ENCODE peak calls at places on chromosomes 12 and 14, in four cellular contexts. One of them, this sample, is unnamed.

GRCh38 chr12:84910549-84911241 is 1.9 kb downstream of the SLC6A15 start:
- DNase-seq in HepG2: no peak
- DNase-seq in HCT116: no peak
- DNase-seq in K562: no peak
- DNase-seq in this sample: no peak

GRCh38 chr12:55847603-55848329 is 5.0 kb upstream of the MMP19 start:
- DNase-seq in HepG2: peak; percentile 26
- DNase-seq in HCT116: no peak
- DNase-seq in K562: peak; percentile 89
- DNase-seq in this sample: no peak

GRCh38 chr12:123938679-123939480 is 33.8 kb downstream of the CCDC92 start:
- DNase-seq in HepG2: no peak
- DNase-seq in HCT116: no peak
- DNase-seq in K562: peak; percentile 32
- DNase-seq in this sample: no peak

GRCh38 chr12:131117438-131118245 is 163.9 kb downstream of the ADGRD1 start:
- DNase-seq in HepG2: no peak
- DNase-seq in HCT116: no peak
- DNase-seq in K562: no peak
- DNase-seq in this sample: no peak

GRCh38 chr14:22314183-22314820 is 274.7 kb downstream of the DAD1 start:
- DNase-seq in HepG2: peak; percentile 82
- DNase-seq in HCT116: peak; percentile 60
- DNase-seq in K562: peak; percentile 67
- DNase-seq in this sample: no peak

GRCh38 chr14:89635615-89636014 is 218.6 kb upstream of the FOXN3 start:
- DNase-seq in HepG2: no peak
- DNase-seq in HCT116: no peak
- DNase-seq in K562: no peak
- DNase-seq in this sample: no peak

GRCh38 chr14:93430319-93430801 is 379 bp upstream of the UNC79 start:
- DNase-seq in HepG2: no peak
- DNase-seq in HCT116: no peak
- DNase-seq in K562: no peak
- DNase-seq in this sample: no peak

GRCh38 chr14:105065280-105066228 is at the start of gene GPR132:
- DNase-seq in HepG2: no peak
- DNase-seq in HCT116: no peak
- DNase-seq in K562: no peak
- DNase-seq in this sample: no peak

GRCh38 chr12:1496162-1496925 is 98.0 kb downstream of the FBXL14 start:
- DNase-seq in HepG2: no peak
- DNase-seq in HCT116: no peak
- DNase-seq in K562: no peak
- DNase-seq in this sample: no peak

GRCh38 chr12:52351196-52352059 is 15.9 kb downstream of the KRT85 start:
- DNase-seq in HepG2: no peak
- DNase-seq in HCT116: no peak
- DNase-seq in K562: no peak
- DNase-seq in this sample: no peak

GRCh38 chr12:108570743-108571603 is 8.6 kb downstream of the ISCU start:
- DNase-seq in HepG2: peak; percentile 12
- DNase-seq in HCT116: peak; percentile 28
- DNase-seq in K562: peak; percentile 27
- DNase-seq in this sample: no peak

GRCh38 chr12:30908389-30909087 is 18.0 kb upstream of the TSPAN11 start:
- DNase-seq in HepG2: peak; percentile 56
- DNase-seq in HCT116: no peak
- DNase-seq in K562: no peak
- DNase-seq in this sample: no peak

GRCh38 chr12:22624573-22624907 is 431 bp upstream of the ETNK1 start:
- DNase-seq in HepG2: no peak
- DNase-seq in HCT116: no peak
- DNase-seq in K562: no peak
- DNase-seq in this sample: no peak

GRCh38 chr12:67671892-67672291 is 23.3 kb downstream of the DYRK2 start:
- DNase-seq in HepG2: no peak
- DNase-seq in HCT116: no peak
- DNase-seq in K562: no peak
- DNase-seq in this sample: no peak

GRCh38 chr12:102365365-102365764 is 115.0 kb downstream of the IGF1 start:
- DNase-seq in HepG2: no peak
- DNase-seq in HCT116: no peak
- DNase-seq in K562: no peak
- DNase-seq in this sample: no peak

GRCh38 chr14:59067135-59067894 is 121.2 kb upstream of the DAAM1 start:
- DNase-seq in HepG2: no peak
- DNase-seq in HCT116: no peak
- DNase-seq in K562: no peak
- DNase-seq in this sample: no peak
- TF ChIP-seq SIN3A in HepG2: no peak
- TF ChIP-seq SIN3A in HCT116: no peak
- TF ChIP-seq SIN3A in K562: no peak
- TF ChIP-seq SIN3A in this sample: no peak

GRCh38 chr12:121578230-121579189 is 2.3 kb downstream of the KDM2B start:
- DNase-seq in HepG2: no peak
- DNase-seq in HCT116: no peak
- DNase-seq in K562: no peak
- DNase-seq in this sample: no peak
- TF ChIP-seq TCF7L2 in HepG2: no peak
- TF ChIP-seq TCF7L2 in HCT116: no peak
- TF ChIP-seq TCF7L2 in K562: no peak
- TF ChIP-seq TCF7L2 in this sample: no peak

GRCh38 chr14:26395726-26396125 is 202.1 kb downstream of the NOVA1 start:
- DNase-seq in HepG2: no peak
- DNase-seq in HCT116: no peak
- DNase-seq in K562: no peak
- DNase-seq in this sample: no peak

GRCh38 chr14:26392498-26392897 is 205.3 kb downstream of the NOVA1 start:
- DNase-seq in HepG2: no peak
- DNase-seq in HCT116: no peak
- DNase-seq in K562: no peak
- DNase-seq in this sample: no peak

GRCh38 chr14:26389646-26390508 is 208.0 kb downstream of the NOVA1 start:
- DNase-seq in HepG2: no peak
- DNase-seq in HCT116: no peak
- DNase-seq in K562: no peak
- DNase-seq in this sample: no peak

GRCh38 chr14:26398616-26399015 is 199.2 kb downstream of the NOVA1 start:
- DNase-seq in HepG2: no peak
- DNase-seq in HCT116: no peak
- DNase-seq in K562: no peak
- DNase-seq in this sample: no peak

GRCh38 chr14:26394114-26394855 is 203.5 kb downstream of the NOVA1 start:
- DNase-seq in HepG2: no peak
- DNase-seq in HCT116: no peak
- DNase-seq in K562: no peak
- DNase-seq in this sample: peak; percentile 12
- TF ChIP-seq SIN3A in HepG2: no peak
- TF ChIP-seq SIN3A in HCT116: no peak
- TF ChIP-seq SIN3A in K562: no peak
- TF ChIP-seq SIN3A in this sample: no peak

GRCh38 chr14:20755037-20755436 is 9.3 kb downstream of the EDDM3A start:
- DNase-seq in HepG2: no peak
- DNase-seq in HCT116: no peak
- DNase-seq in K562: no peak
- DNase-seq in this sample: no peak
- TF ChIP-seq TCF7L2 in HepG2: no peak
- TF ChIP-seq TCF7L2 in HCT116: no peak
- TF ChIP-seq TCF7L2 in K562: no peak
- TF ChIP-seq TCF7L2 in this sample: no peak

GRCh38 chr14:44961151-44961729 is 507 bp downstream of the KLHL28 start:
- DNase-seq in HepG2: no peak
- DNase-seq in HCT116: no peak
- DNase-seq in K562: peak; percentile 73
- DNase-seq in this sample: no peak
- TF ChIP-seq SIN3A in HepG2: no peak
- TF ChIP-seq SIN3A in HCT116: no peak
- TF ChIP-seq SIN3A in K562: peak; percentile 48
- TF ChIP-seq SIN3A in this sample: no peak

DNA sequence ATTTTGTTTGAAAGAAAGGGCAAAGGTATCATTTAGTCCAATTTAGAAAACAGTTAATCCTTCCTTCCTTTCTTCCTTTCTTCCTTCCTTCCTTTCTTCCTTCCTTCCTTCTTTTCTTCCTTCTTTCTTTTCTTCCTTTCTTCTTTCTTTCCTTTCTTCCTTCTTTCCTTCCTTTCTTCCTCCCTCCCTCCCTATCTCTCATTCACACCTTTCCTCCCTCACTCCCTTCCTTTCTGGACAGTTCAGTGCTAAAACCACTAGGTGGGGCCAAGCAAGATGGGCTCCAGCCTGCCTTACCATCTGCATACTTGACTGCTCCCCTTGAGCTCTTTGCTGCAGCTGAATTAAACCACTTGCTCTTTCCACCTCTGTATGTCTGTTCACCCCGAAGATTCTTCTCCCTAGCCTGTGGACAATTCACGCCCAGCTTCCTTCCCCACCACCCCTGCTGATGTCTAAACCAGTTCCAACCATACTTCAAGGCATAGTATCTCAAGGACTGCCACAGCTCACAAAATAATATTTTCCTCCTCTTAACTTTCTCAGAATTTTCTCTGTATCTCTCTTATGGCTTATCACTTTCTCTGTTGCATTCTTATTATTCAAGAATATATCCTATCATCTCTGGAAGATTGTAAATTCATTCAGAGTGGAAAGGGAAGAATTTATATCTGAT is 78.0 kb downstream of the DBX2 start:
- DNase-seq in HepG2: peak; percentile 16
- DNase-seq in HCT116: peak; percentile 22
- DNase-seq in K562: peak; percentile 30
- DNase-seq in this sample: no peak
- TF ChIP-seq TCF7L2 in HepG2: no peak
- TF ChIP-seq TCF7L2 in HCT116: no peak
- TF ChIP-seq TCF7L2 in K562: no peak
- TF ChIP-seq TCF7L2 in this sample: no peak

DNA sequence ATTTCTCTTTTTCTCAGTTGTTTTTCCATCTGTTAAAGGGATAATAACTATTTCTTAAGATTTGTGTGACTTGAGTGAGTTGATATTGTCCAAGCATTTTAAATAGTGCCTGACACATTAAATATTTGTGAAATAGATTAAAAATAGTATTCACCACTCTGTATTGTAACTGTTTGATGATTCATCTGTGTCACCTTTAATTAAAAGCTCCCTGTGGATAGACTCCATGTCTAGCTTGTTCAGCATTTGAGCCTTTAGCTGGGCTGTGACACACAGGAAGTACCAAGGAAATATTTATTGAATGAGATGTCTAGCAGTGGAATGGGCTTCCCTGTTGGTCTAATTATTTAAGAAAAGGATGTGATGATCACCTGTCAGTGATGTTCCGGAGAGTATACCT is 1.8 kb upstream of the GLIPR1L2 start:
- DNase-seq in HepG2: no peak
- DNase-seq in HCT116: peak; percentile 78
- DNase-seq in K562: no peak
- DNase-seq in this sample: peak; percentile 51
- TF ChIP-seq SIN3A in HepG2: no peak
- TF ChIP-seq SIN3A in HCT116: peak; percentile 36
- TF ChIP-seq SIN3A in K562: no peak
- TF ChIP-seq SIN3A in this sample: no peak

GRCh38 chr12:106081606-106082005 is 57.1 kb downstream of the NUAK1 start:
- DNase-seq in HepG2: peak; percentile 54
- DNase-seq in HCT116: no peak
- DNase-seq in K562: no peak
- DNase-seq in this sample: no peak

GRCh38 chr12:106080786-106081185 is 58.0 kb downstream of the NUAK1 start:
- DNase-seq in HepG2: no peak
- DNase-seq in HCT116: no peak
- DNase-seq in K562: no peak
- DNase-seq in this sample: no peak

GRCh38 chr12:106084048-106084671 is 54.6 kb downstream of the NUAK1 start:
- DNase-seq in HepG2: peak; percentile 29
- DNase-seq in HCT116: peak; percentile 40
- DNase-seq in K562: no peak
- DNase-seq in this sample: no peak

GRCh38 chr12:106084759-106085158 is 54.0 kb downstream of the NUAK1 start:
- DNase-seq in HepG2: no peak
- DNase-seq in HCT116: no peak
- DNase-seq in K562: no peak
- DNase-seq in this sample: no peak

GRCh38 chr12:106082216-106083175 is 56.3 kb downstream of the NUAK1 start:
- DNase-seq in HepG2: no peak
- DNase-seq in HCT116: no peak
- DNase-seq in K562: no peak
- DNase-seq in this sample: no peak
- TF ChIP-seq TCF7L2 in HepG2: no peak
- TF ChIP-seq TCF7L2 in HCT116: no peak
- TF ChIP-seq TCF7L2 in K562: no peak
- TF ChIP-seq TCF7L2 in this sample: no peak

GRCh38 chr12:2640709-2641108 is 154.1 kb upstream of the FKBP4 start:
- DNase-seq in HepG2: no peak
- DNase-seq in HCT116: peak; percentile 81
- DNase-seq in K562: peak; percentile 41
- DNase-seq in this sample: peak; percentile 28

GRCh38 chr12:2641209-2641608 is 153.6 kb upstream of the FKBP4 start:
- DNase-seq in HepG2: no peak
- DNase-seq in HCT116: peak; percentile 47
- DNase-seq in K562: peak; percentile 41
- DNase-seq in this sample: no peak

GRCh38 chr12:2639020-2639298 is 155.8 kb upstream of the FKBP4 start:
- DNase-seq in HepG2: no peak
- DNase-seq in HCT116: no peak
- DNase-seq in K562: no peak
- DNase-seq in this sample: no peak

GRCh38 chr12:2641761-2642160 is 153.0 kb upstream of the FKBP4 start:
- DNase-seq in HepG2: no peak
- DNase-seq in HCT116: no peak
- DNase-seq in K562: no peak
- DNase-seq in this sample: no peak

DNA sequence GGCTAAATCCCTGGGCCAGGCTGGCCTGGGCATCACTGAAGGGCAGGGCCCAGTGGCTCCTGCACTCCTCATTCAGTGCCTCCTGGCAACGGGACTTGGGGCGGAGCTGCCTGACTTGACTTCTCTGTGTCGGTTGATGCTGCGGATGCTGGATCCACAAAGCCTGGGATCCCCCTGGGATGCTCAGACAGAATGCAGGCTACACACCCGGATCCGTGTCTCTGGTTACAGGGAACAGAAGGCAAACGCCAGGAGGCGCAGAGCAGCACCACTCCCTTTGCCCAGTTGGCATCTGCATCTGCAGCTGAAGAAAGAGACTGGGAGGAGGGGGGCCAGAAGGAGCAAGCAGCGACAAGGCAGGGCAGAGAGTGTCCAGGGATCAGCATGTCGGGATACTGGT is 154.5 kb upstream of the FKBP4 start:
- DNase-seq in HepG2: no peak
- DNase-seq in HCT116: no peak
- DNase-seq in K562: no peak
- DNase-seq in this sample: no peak
- TF ChIP-seq SIN3A in HepG2: no peak
- TF ChIP-seq SIN3A in HCT116: no peak
- TF ChIP-seq SIN3A in K562: no peak
- TF ChIP-seq SIN3A in this sample: no peak